ENCODE peak calls at places on chromosomes 13 and 19, in seven cellular contexts. F is CD4-positive, alpha-beta T cell; Z is NB4; K is erythroblast; M is hypothalamus; A is NCI-H748 treated with DMSO at 0.1 percent for 48 hours; W is anterior cingulate cortex. L is an unnamed sample.

GRCh38 chr19:35246466-35247096 is 2.2 kb upstream of the LSR start:
- DNase-seq in F (no peak), K (no peak), Z (no peak), W (no peak), M (no peak), A (no peak), L (no peak)

GRCh38 chr19:9348671-9349070 is 14.1 kb upstream of the ZNF177 start:
- DNase-seq in A (no peak), K (no peak), F (no peak), Z (no peak), M (no peak), W (no peak), L (no peak)

GRCh38 chr19:48853483-48853882 is 14.9 kb downstream of the PLEKHA4 start:
- DNase-seq in F (no peak), M (no peak), A (no peak), W (no peak), K (no peak), Z (no peak), L (no peak)

GRCh38 chr19:42634409-42635232 is 39.9 kb upstream of the CEACAM8 start:
- DNase-seq in M (no peak), Z (peak; percentile 37), K (peak; percentile 17), W (no peak), A (peak; percentile 33), F (peak; percentile 9), L (no peak)

GRCh38 chr19:50060107-50060506 is 34.3 kb downstream of the ZNF473 start:
- DNase-seq in M (no peak), W (no peak), K (no peak), Z (no peak), F (no peak), A (no peak), L (no peak)

GRCh38 chr13:36919206-36919832 is 719 bp downstream of the SMAD9 start:
- DNase-seq in F (no peak), Z (no peak), M (no peak), K (no peak), W (peak; percentile 23), A (peak; percentile 73), L (no peak)

GRCh38 chr13:44237276-44237767 is 136.3 kb upstream of the SERP2 start:
- DNase-seq in M (peak; percentile 31), F (no peak), A (no peak), Z (peak; percentile 55), W (peak; percentile 25), K (no peak), L (peak; percentile 83)

GRCh38 chr13:110271313-110271712 is 35.6 kb downstream of the COL4A1 start:
- DNase-seq in A (no peak), W (no peak), Z (no peak), F (no peak), M (no peak), K (no peak), L (no peak)

GRCh38 chr19:19140476-19140875 is 2.2 kb upstream of the TMEM161A start:
- DNase-seq in K (no peak), M (no peak), A (no peak), Z (no peak), F (no peak), W (no peak), L (no peak)

GRCh38 chr19:46546194-46546896 is 50.7 kb upstream of the PNMA8B start:
- DNase-seq in A (no peak), Z (peak; percentile 67), M (peak; percentile 11), K (peak; percentile 16), W (no peak), F (no peak), L (no peak)

GRCh38 chr13:109163052-109163413 is 533.6 kb downstream of the MYO16 start:
- DNase-seq in K (no peak), M (no peak), W (no peak), A (no peak), F (no peak), Z (no peak), L (no peak)